ENCODE peak calls at places on chromosomes 16 and 17, in eight cellular contexts. U, X, H, E, W, L, R and F are unnamed samples.

GRCh38 chr16:50611332-50611934 is 63.2 kb downstream of the NKD1 start:
- DNase-seq in L (peak; percentile 42), R (no peak), E (no peak), W (no peak), X (no peak), H (no peak), U (no peak), F (no peak)

GRCh38 chr16:11576427-11577289 is 10.1 kb downstream of the LITAF start:
- DNase-seq in X (no peak), E (peak; percentile 37), H (no peak), L (no peak), W (no peak), R (no peak), U (no peak), F (no peak)

GRCh38 chr17:228223-228615 is 46.8 kb upstream of the DOC2B start:
- DNase-seq in R (no peak), L (no peak), W (no peak), H (peak; percentile 28), E (peak; percentile 27), X (no peak), U (no peak), F (no peak)

GRCh38 chr16:13390093-13390985 is 488.9 kb downstream of the SHISA9 start:
- DNase-seq in U (no peak), R (no peak), W (no peak), L (no peak), X (no peak), H (no peak), E (no peak), F (no peak)

GRCh38 chr16:86975445-86975844 is 341.7 kb downstream of the C16orf95 start:
- DNase-seq in U (peak; percentile 89), R (peak; percentile 28), L (peak; percentile 93), H (no peak), E (peak; percentile 82), W (peak; percentile 86), X (no peak), F (peak; percentile 58)

GRCh38 chr16:55981557-55981956 is 106.4 kb upstream of the CES5A start:
- DNase-seq in L (no peak), E (no peak), H (no peak), X (no peak), W (no peak), R (no peak), U (no peak), F (no peak)

GRCh38 chr17:43994272-43995149 is 9.9 kb upstream of the NAGS start:
- DNase-seq in U (no peak), E (peak; percentile 88), H (peak; percentile 74), L (peak; percentile 70), X (peak; percentile 63), W (peak; percentile 68), R (peak; percentile 83), F (peak; percentile 69)

GRCh38 chr17:65079489-65079900 is 23.0 kb upstream of the GNA13 start:
- DNase-seq in U (no peak), E (no peak), W (peak; percentile 19), R (no peak), H (no peak), L (no peak), X (no peak), F (no peak)

GRCh38 chr16:53258809-53259208 is 175.5 kb upstream of the RBL2 start:
- DNase-seq in R (no peak), E (no peak), X (no peak), U (no peak), W (no peak), H (no peak), L (no peak), F (no peak)

GRCh38 chr17:9044796-9045470 is 23.6 kb downstream of the NTN1 start:
- DNase-seq in H (no peak), L (no peak), R (no peak), U (no peak), E (no peak), X (no peak), W (no peak), F (peak; percentile 54)

GRCh38 chr16:63461248-63461841 is 1425.1 kb upstream of the CDH8 start:
- DNase-seq in R (no peak), U (no peak), E (no peak), W (no peak), H (peak; percentile 46), X (no peak), L (peak; percentile 68), F (peak; percentile 63)

GRCh38 chr17:2063306-2064146 is 8.6 kb downstream of the HIC1 start:
- DNase-seq in L (peak; percentile 86), U (no peak), X (no peak), E (peak; percentile 64), R (no peak), H (peak; percentile 69), W (no peak), F (no peak)

GRCh38 chr16:48184681-48185080 is 28.9 kb upstream of the ABCC12 start:
- DNase-seq in U (no peak), W (no peak), X (no peak), L (no peak), E (no peak), H (no peak), R (no peak), F (no peak)

GRCh38 chr17:21418446-21419298 is 42.5 kb downstream of the KCNJ12 start:
- DNase-seq in H (no peak), R (no peak), L (no peak), X (no peak), E (no peak), U (no peak), W (no peak), F (peak; percentile 12)

GRCh38 chr17:12522743-12523181 is 142.9 kb upstream of the MYOCD start:
- DNase-seq in H (peak; percentile 46), W (no peak), R (no peak), U (no peak), E (no peak), X (no peak), L (peak; percentile 18), F (peak; percentile 40)

GRCh38 chr17:49379926-49380325 is 17.9 kb upstream of the ZNF652 start:
- DNase-seq in R (no peak), H (no peak), W (no peak), U (no peak), X (no peak), E (peak; percentile 1), L (no peak), F (no peak)

GRCh38 chr17:43871947-43872690 is 25.1 kb downstream of the CD300LG start:
- DNase-seq in X (no peak), W (no peak), L (no peak), H (peak; percentile 81), U (no peak), R (no peak), E (no peak), F (no peak)

GRCh38 chr16:35152067-35152627 is 1692.7 kb downstream of the TP53TG3F start:
- DNase-seq in H (no peak), U (no peak), L (no peak), W (peak; percentile 34), X (no peak), E (peak; percentile 53), R (no peak), F (no peak)
- H3K9me3 ChIP-seq in H (no peaks in the 10 kb centered on the region), U (peaks cover 16% of the 10 kb centered on the region), L (no peaks in the 10 kb centered on the region), W (peaks cover 13% of the 10 kb centered on the region), X (peaks cover 5% of the 10 kb centered on the region), E (peaks cover 1% of the 10 kb centered on the region), R (peaks cover 33% of the 10 kb centered on the region), F (no peaks in the 10 kb centered on the region)

DNA sequence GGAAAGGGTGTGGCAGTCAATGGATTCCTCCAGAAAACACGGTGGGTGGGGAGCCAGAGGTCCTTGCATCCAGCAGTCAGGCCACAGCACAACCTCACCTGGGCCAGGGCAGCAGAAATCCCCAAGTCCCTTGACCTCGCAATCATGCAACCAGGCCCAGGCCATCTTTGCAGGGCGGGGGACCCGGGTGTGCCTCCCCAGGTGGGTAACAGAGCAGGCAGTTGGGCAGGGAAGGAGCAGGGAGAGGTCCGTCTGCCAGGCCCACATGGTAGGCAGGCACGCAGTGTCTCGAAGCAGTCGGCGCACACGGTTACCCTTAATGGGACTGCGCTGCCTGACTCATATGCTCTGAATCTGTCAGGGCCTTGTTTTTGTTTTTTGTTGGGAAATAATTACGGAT is 153.0 kb downstream of the RBFOX3 start:
- DNase-seq in W (no peak), R (no peak), U (no peak), E (no peak), X (no peak), L (no peak), H (no peak), F (no peak)
- H3K27ac ChIP-seq in W (no peak overlapping the region), R (no peak overlapping the region), U (no peak overlapping the region), E (no peak overlapping the region), X (no peak overlapping the region), L (no peak overlapping the region), H (no peak overlapping the region), F (no peak overlapping the region)

DNA sequence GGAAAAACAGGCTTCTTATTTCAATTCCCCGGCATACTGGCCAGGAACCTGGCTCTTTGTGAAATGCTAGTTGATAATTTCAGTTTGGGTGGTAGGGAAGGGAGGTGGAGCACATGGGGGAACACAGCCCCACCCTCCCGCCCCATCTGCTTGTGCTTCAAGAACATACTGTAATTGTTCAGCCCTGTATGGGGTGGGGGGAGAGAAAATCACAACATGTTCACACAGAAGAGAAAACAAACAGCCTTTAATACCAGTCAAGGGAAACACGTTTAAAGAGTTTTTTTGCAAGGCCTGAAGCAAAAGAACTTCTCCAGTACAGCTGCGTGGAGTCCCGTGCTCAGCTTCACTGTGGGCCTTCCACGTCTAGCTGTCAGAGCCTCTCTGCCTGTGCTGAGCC is 59.7 kb downstream of the SHISA6 start:
- DNase-seq in R (no peak), E (no peak), U (no peak), L (no peak), W (no peak), X (no peak), H (no peak), F (no peak)
- H3K9me3 ChIP-seq in R (no peaks in the 10 kb centered on the region), E (no peaks in the 10 kb centered on the region), U (peaks cover 21% of the 10 kb centered on the region), L (no peaks in the 10 kb centered on the region), W (no peaks in the 10 kb centered on the region), X (no peaks in the 10 kb centered on the region), H (no peaks in the 10 kb centered on the region), F (no peaks in the 10 kb centered on the region)

GRCh38 chr16:57133101-57133500 is 40.7 kb downstream of the CPNE2 start:
- DNase-seq in L (no peak), H (no peak), X (no peak), E (no peak), W (no peak), R (no peak), U (no peak), F (no peak)
- H3K27ac ChIP-seq in L (no peak overlapping the region), H (peak overlapping the region; percentile 43), X (no peak overlapping the region), E (no peak overlapping the region), W (no peak overlapping the region), R (no peak overlapping the region), U (no peak overlapping the region), F (no peak overlapping the region)

DNA sequence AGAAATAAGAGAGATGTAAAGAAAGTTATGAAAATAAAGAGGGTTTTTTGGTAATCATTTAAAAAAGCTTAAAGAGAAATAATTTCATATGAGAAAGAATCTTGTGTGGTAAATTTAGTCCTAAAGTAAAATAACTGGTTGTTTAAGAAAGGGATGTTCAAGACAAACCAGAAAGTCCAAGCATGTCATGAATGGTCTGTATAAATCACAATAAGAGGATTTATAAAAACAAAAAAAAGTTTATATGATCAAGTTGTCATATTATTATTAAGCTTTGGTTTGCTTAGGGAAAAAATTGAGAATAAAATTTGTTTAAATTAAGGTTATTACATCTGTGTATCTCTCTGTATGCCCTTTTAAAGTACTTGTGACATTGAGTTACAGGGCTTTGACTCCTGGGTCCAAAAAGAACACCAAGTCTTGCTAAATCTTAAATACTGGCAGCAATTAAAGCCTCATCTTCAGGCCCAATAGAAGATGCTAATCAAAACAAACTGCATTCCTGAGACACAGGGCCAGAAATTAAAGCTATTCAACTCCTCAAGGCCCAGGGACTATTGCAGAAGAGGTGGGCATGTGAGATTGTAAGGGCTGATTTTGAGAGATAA is 15.6 kb upstream of the TRIM25 start:
- DNase-seq in H (no peak), U (peak; percentile 39), W (no peak), E (no peak), X (no peak), R (no peak), L (no peak), F (no peak)
- H3K9me3 ChIP-seq in H (no peaks in the 10 kb centered on the region), U (peaks cover 10% of the 10 kb centered on the region), W (no peaks in the 10 kb centered on the region), E (no peaks in the 10 kb centered on the region), X (no peaks in the 10 kb centered on the region), R (peaks cover 26% of the 10 kb centered on the region), L (peaks cover 3% of the 10 kb centered on the region), F (peaks cover 10% of the 10 kb centered on the region)